ENCODE peak calls at places on chromosomes 12 and 14, in eight cellular contexts. G is hepatocyte; E is body of pancreas; P is aorta; R is IMR-90; V is CD8-positive, alpha-beta T cell; D is CD8-positive, alpha-beta memory T cell; O is ovary. U is an unnamed sample.

GRCh38 chr12:113797535-113797868 is 168.6 kb downstream of the RBM19 start:
- DNase-seq in G (no peak), E (no peak), P (no peak), R (no peak), V (no peak), D (no peak), O (no peak), U (no peak)

GRCh38 chr12:114869091-114869834 is 185.3 kb upstream of the TBX3 start:
- DNase-seq in G (peak; percentile 60), E (no peak), P (no peak), R (peak; percentile 85), V (no peak), D (no peak), O (no peak), U (no peak)

GRCh38 chr12:6052206-6052939 is 72.1 kb downstream of the VWF start:
- DNase-seq in G (no peak), E (no peak), P (no peak), R (no peak), V (no peak), D (no peak), O (no peak), U (no peak)

GRCh38 chr12:34219046-34219770 is 196.9 kb downstream of the ALG10 start:
- DNase-seq in G (no peak), E (no peak), P (no peak), R (peak; percentile 5), V (peak; percentile 50), D (peak; percentile 12), O (no peak), U (no peak)

GRCh38 chr14:99508896-99509629 is 27.9 kb downstream of the CCNK start:
- DNase-seq in G (peak; percentile 8), E (peak; percentile 73), P (no peak), R (no peak), V (no peak), D (no peak), O (no peak), U (no peak)

GRCh38 chr12:104522985-104523719 is 66.4 kb downstream of the CHST11 start:
- DNase-seq in G (no peak), E (no peak), P (no peak), R (no peak), V (no peak), D (no peak), O (no peak), U (no peak)

GRCh38 chr12:103401421-103401820 is 94.3 kb downstream of the C12orf42 start:
- DNase-seq in G (peak; percentile 54), E (no peak), P (no peak), R (no peak), V (no peak), D (peak; percentile 10), O (no peak), U (no peak)

GRCh38 chr14:82951171-82951570 is 1417.5 kb upstream of the SEL1L start:
- DNase-seq in G (no peak), E (no peak), P (no peak), R (no peak), V (no peak), D (no peak), O (no peak), U (no peak)

GRCh38 chr12:79020106-79020505 is 155.5 kb downstream of the SYT1 start:
- DNase-seq in G (no peak), E (no peak), P (no peak), R (peak; percentile 29), V (no peak), D (no peak), O (no peak), U (no peak)

GRCh38 chr14:58362798-58363412 is 32.8 kb upstream of the TOMM20L start:
- DNase-seq in G (peak; percentile 37), E (no peak), P (no peak), R (peak; percentile 17), V (no peak), D (peak; percentile 14), O (no peak), U (no peak)

GRCh38 chr12:89160716-89161123 is 191.6 kb downstream of the DUSP6 start:
- DNase-seq in G (peak; percentile 28), E (peak; percentile 12), P (peak; percentile 73), R (peak; percentile 88), V (no peak), D (no peak), O (no peak), U (no peak)
- H3K4me1 ChIP-seq in G (peaks cover 32% of the 10 kb centered on the region), E (no peaks in the 10 kb centered on the region), P (no peaks in the 10 kb centered on the region), R (peaks cover 6% of the 10 kb centered on the region), V (no peaks in the 10 kb centered on the region), D (no peaks in the 10 kb centered on the region), O (no peaks in the 10 kb centered on the region), U (no peaks in the 10 kb centered on the region)

GRCh38 chr12:109951751-109952150 is 44.4 kb downstream of the GIT2 start:
- DNase-seq in G (peak; percentile 21), E (peak; percentile 93), P (no peak), R (peak; percentile 98), V (no peak), D (no peak), O (peak; percentile 60), U (no peak)
- H3K4me1 ChIP-seq in G (peaks cover 27% of the 10 kb centered on the region), E (peaks cover 78% of the 10 kb centered on the region), P (peaks cover 4% of the 10 kb centered on the region), R (peaks cover 42% of the 10 kb centered on the region), V (peaks cover 7% of the 10 kb centered on the region), D (peaks cover 12% of the 10 kb centered on the region), O (peaks cover 19% of the 10 kb centered on the region), U (peaks cover 7% of the 10 kb centered on the region)

GRCh38 chr14:93957333-93957710 is 19.0 kb downstream of the ASB2 start:
- DNase-seq in G (no peak), E (no peak), P (no peak), R (no peak), V (no peak), D (no peak), O (no peak), U (no peak)

GRCh38 chr14:93956514-93957332 is 19.6 kb downstream of the ASB2 start:
- DNase-seq in G (no peak), E (no peak), P (no peak), R (no peak), V (no peak), D (no peak), O (no peak), U (no peak)

GRCh38 chr14:93959239-93960107 is 16.9 kb downstream of the ASB2 start:
- DNase-seq in G (peak; percentile 94), E (peak; percentile 47), P (peak; percentile 88), R (peak; percentile 95), V (peak; percentile 91), D (peak; percentile 90), O (no peak), U (peak; percentile 92)

GRCh38 chr14:93958567-93959238 is 17.7 kb downstream of the ASB2 start:
- DNase-seq in G (no peak), E (no peak), P (no peak), R (no peak), V (no peak), D (no peak), O (no peak), U (no peak)

DNA sequence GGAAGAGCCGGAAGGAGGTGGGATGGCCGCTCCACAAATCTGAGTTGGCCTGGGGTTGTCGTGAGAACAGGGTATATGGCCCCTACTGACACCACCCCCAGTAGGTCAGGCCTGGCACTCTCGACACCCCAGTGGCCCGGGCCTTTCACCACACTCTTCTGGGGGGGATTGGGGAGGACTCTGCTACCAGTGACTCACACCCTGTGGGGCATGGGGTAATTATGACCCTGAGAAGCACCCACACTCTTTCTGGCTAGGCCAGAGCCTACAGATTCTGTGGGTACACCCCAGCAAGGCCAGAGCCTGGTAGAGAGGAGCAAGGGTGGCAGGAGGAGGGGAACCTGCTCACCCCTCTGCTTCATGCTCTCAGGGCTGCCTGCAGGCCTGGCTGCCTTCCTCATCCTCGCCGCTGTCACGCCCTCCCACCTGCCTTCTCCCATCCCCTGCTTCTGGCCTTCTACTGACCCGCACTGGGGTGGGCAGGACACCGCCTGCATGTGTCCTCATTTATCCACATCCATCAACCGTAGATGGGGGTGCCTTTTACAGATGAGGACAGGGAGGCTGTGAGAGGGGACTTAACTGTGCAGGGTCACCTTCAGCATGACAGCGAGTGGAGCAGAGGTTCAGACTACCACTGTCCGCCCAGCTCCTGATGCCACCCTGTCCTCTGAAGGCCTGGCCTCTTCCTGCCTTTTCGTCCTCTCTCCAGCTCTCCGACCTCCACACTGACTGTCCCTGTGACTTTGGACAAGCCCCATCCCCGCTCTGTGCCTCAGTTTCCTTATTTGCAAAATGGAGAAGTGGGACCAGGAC is 18.4 kb downstream of the ASB2 start:
- DNase-seq in G (no peak), E (no peak), P (no peak), R (no peak), V (no peak), D (no peak), O (no peak), U (no peak)
- H3K4me1 ChIP-seq in G (peaks cover 19% of the 10 kb centered on the region), E (peaks cover 20% of the 10 kb centered on the region), P (no peaks in the 10 kb centered on the region), R (peaks cover 18% of the 10 kb centered on the region), V (peaks cover 91% of the 10 kb centered on the region), D (peaks cover 94% of the 10 kb centered on the region), O (no peaks in the 10 kb centered on the region), U (peaks cover 94% of the 10 kb centered on the region)

GRCh38 chr14:102902086-102902485 is 20.4 kb upstream of the AMN start:
- DNase-seq in G (no peak), E (no peak), P (peak; percentile 32), R (no peak), V (no peak), D (no peak), O (no peak), U (no peak)

GRCh38 chr14:102899516-102899900 is 23.0 kb upstream of the AMN start:
- DNase-seq in G (no peak), E (no peak), P (no peak), R (no peak), V (no peak), D (no peak), O (no peak), U (no peak)

GRCh38 chr14:102901633-102902032 is 20.8 kb upstream of the AMN start:
- DNase-seq in G (no peak), E (no peak), P (no peak), R (no peak), V (no peak), D (no peak), O (no peak), U (no peak)

GRCh38 chr14:102902523-102903247 is 19.8 kb upstream of the AMN start:
- DNase-seq in G (no peak), E (no peak), P (peak; percentile 36), R (no peak), V (no peak), D (no peak), O (no peak), U (no peak)

GRCh38 chr14:102900631-102901571 is 21.6 kb upstream of the AMN start:
- DNase-seq in G (no peak), E (no peak), P (no peak), R (no peak), V (peak; percentile 61), D (peak; percentile 17), O (no peak), U (no peak)
- H3K4me1 ChIP-seq in G (no peaks in the 10 kb centered on the region), E (no peaks in the 10 kb centered on the region), P (no peaks in the 10 kb centered on the region), R (no peaks in the 10 kb centered on the region), V (peaks cover 18% of the 10 kb centered on the region), D (peaks cover 17% of the 10 kb centered on the region), O (no peaks in the 10 kb centered on the region), U (no peaks in the 10 kb centered on the region)

GRCh38 chr12:24198070-24198469 is 248.6 kb upstream of the SOX5 start:
- DNase-seq in G (no peak), E (no peak), P (no peak), R (peak; percentile 47), V (no peak), D (no peak), O (no peak), U (no peak)
- H3K4me1 ChIP-seq in G (no peaks in the 10 kb centered on the region), E (no peaks in the 10 kb centered on the region), P (peaks cover 2% of the 10 kb centered on the region), R (peaks cover 10% of the 10 kb centered on the region), V (no peaks in the 10 kb centered on the region), D (no peaks in the 10 kb centered on the region), O (peaks cover 3% of the 10 kb centered on the region), U (no peaks in the 10 kb centered on the region)

GRCh38 chr14:93954516-93954830 is 21.9 kb downstream of the ASB2 start:
- DNase-seq in G (no peak), E (no peak), P (no peak), R (no peak), V (no peak), D (no peak), O (no peak), U (no peak)
- H3K4me1 ChIP-seq in G (peaks cover 9% of the 10 kb centered on the region), E (peaks cover 29% of the 10 kb centered on the region), P (no peaks in the 10 kb centered on the region), R (peaks cover 6% of the 10 kb centered on the region), V (peaks cover 61% of the 10 kb centered on the region), D (peaks cover 65% of the 10 kb centered on the region), O (no peaks in the 10 kb centered on the region), U (peaks cover 69% of the 10 kb centered on the region)